ENCODE peak calls at places on chromosomes 4 and X, in five cellular contexts. Y, U, C, P and O are unnamed samples.

GRCh38 chrX:151268836-151269235 is 92.5 kb downstream of the GPR50 start:
- DNase-seq in Y (no peak), U (no peak), C (no peak), P (no peak), O (no peak)

GRCh38 chr4:87989765-87990164 is 14.3 kb downstream of the SPP1 start:
- DNase-seq in Y (no peak), U (no peak), C (no peak), P (no peak), O (no peak)

GRCh38 chr4:7802093-7802726 is 137.5 kb downstream of the AFAP1 start:
- DNase-seq in Y (peak; percentile 84), U (peak; percentile 51), C (peak; percentile 46), P (peak; percentile 74), O (peak; percentile 14)

GRCh38 chrX:48025561-48025960 is 18.8 kb downstream of the SPACA5 start:
- DNase-seq in Y (peak; percentile 64), U (peak; percentile 66), C (peak; percentile 25), P (peak; percentile 32), O (no peak)

GRCh38 chrX:67480789-67481188 is 63.0 kb upstream of the AR start:
- DNase-seq in Y (no peak), U (no peak), C (no peak), P (no peak), O (no peak)

GRCh38 chr4:153483432-153484418 is 17.6 kb downstream of the TMEM131L start:
- DNase-seq in Y (no peak), U (no peak), C (no peak), P (no peak), O (no peak)

GRCh38 chr4:111501946-111502345 is 643.3 kb upstream of the FAM241A start:
- DNase-seq in Y (no peak), U (no peak), C (no peak), P (no peak), O (no peak)

GRCh38 chr4:85929926-85930325 is 429.9 kb downstream of the MAPK10 start:
- DNase-seq in Y (no peak), U (peak; percentile 50), C (peak; percentile 15), P (no peak), O (peak; percentile 40)

GRCh38 chrX:8873956-8874355 is 72.8 kb upstream of the FAM9A start:
- DNase-seq in Y (no peak), U (no peak), C (no peak), P (no peak), O (no peak)

GRCh38 chrX:119502727-119503483 is 34.7 kb downstream of the SLC25A5 start:
- DNase-seq in Y (peak; percentile 74), U (peak; percentile 61), C (peak; percentile 88), P (peak; percentile 1), O (peak; percentile 83)

GRCh38 chrX:149715468-149715867 is 3.6 kb downstream of the MAGEA11 start:
- DNase-seq in Y (no peak), U (no peak), C (no peak), P (no peak), O (no peak)

GRCh38 chrX:2490634-2491033 is 10.1 kb downstream of the DHRSX start:
- DNase-seq in Y (no peak), U (no peak), C (no peak), P (no peak), O (no peak)

GRCh38 chr4:169346840-169347239 is 76.1 kb upstream of the SH3RF1 start:
- DNase-seq in Y (no peak), U (no peak), C (no peak), P (no peak), O (no peak)

GRCh38 chr4:119209077-119209476 is 3.4 kb upstream of the USP53 start:
- DNase-seq in Y (peak; percentile 96), U (no peak), C (no peak), P (no peak), O (no peak)

GRCh38 chr4:91611786-91612185 is 692.0 kb upstream of the GRID2 start:
- DNase-seq in Y (no peak), U (no peak), C (no peak), P (no peak), O (no peak)

GRCh38 chr4:17447056-17447455 is 64.8 kb downstream of the QDPR start:
- DNase-seq in Y (peak; percentile 5), U (no peak), C (no peak), P (no peak), O (no peak)

GRCh38 chr4:2671267-2671895 is 84.8 kb downstream of the TNIP2 start:
- DNase-seq in Y (no peak), U (peak; percentile 15), C (peak; percentile 78), P (no peak), O (peak; percentile 60)

GRCh38 chrX:148755111-148755510 is 254.7 kb downstream of the AFF2 start:
- DNase-seq in Y (peak; percentile 17), U (no peak), C (no peak), P (no peak), O (no peak)

GRCh38 chr4:22574880-22575279 is 59.0 kb upstream of the ADGRA3 start:
- DNase-seq in Y (peak; percentile 37), U (no peak), C (no peak), P (no peak), O (no peak)

GRCh38 chrX:136425996-136426395 is 61.8 kb upstream of the BRS3 start:
- DNase-seq in Y (no peak), U (no peak), C (no peak), P (no peak), O (no peak)

GRCh38 chr4:105896461-105896939 is 1.2 kb downstream of the NPNT start:
- DNase-seq in Y (no peak), U (no peak), C (no peak), P (no peak), O (no peak)

GRCh38 chr4:77354550-77354949 is 197.5 kb downstream of the CCNG2 start:
- DNase-seq in Y (no peak), U (no peak), C (no peak), P (no peak), O (no peak)

GRCh38 chr4:5770051-5770450 is 59.0 kb downstream of the EVC start:
- DNase-seq in Y (no peak), U (no peak), C (no peak), P (no peak), O (no peak)

GRCh38 chr4:67475155-67475554 is 70.1 kb downstream of the CENPC start:
- DNase-seq in Y (no peak), U (no peak), C (no peak), P (no peak), O (no peak)

GRCh38 chr4:128455076-128455345 is 167.4 kb upstream of the PGRMC2 start:
- DNase-seq in Y (peak; percentile 14), U (no peak), C (peak; percentile 25), P (no peak), O (peak; percentile 47)

GRCh38 chrX:41542151-41542935 is 95.2 kb downstream of the NYX start:
- DNase-seq in Y (no peak), U (no peak), C (no peak), P (no peak), O (no peak)

GRCh38 chr4:164731827-164732474 is 22.0 kb upstream of the SMIM31 start:
- DNase-seq in Y (peak; percentile 63), U (peak; percentile 42), C (no peak), P (peak; percentile 34), O (no peak)

GRCh38 chrX:153881281-153881680 is 4.7 kb downstream of the L1CAM start:
- DNase-seq in Y (no peak), U (no peak), C (no peak), P (no peak), O (no peak)